ENCODE peak calls at places on chromosomes 16 and 17, in five cellular contexts. W is activated gamma-delta T cell treated with Interleukin-2 at 50 U/mL for 16 hours; J is occipital lobe; Z is activated CD8-positive, alpha-beta memory T cell treated with anti-CD3 and anti-CD28 coated beads for 1 hour; U is NCI-H1092. N is an unnamed sample.

GRCh38 chr17:27793168-27793905 is 7.0 kb downstream of the NOS2 start:
- DNase-seq in W (no peak), J (no peak), Z (no peak), U (no peak), N (peak)

GRCh38 chr16:28821874-28822519 is 802 bp upstream of the ATXN2L start:
- DNase-seq in W (no peak), J (no peak), Z (no peak), U (no peak), N (no peak)

GRCh38 chr16:1929105-1929504 is 10.9 kb upstream of the HS3ST6 start:
- DNase-seq in W (no peak), J (no peak), Z (no peak), U (no peak), N (no peak)

GRCh38 chr17:37359682-37360188 is 16.1 kb upstream of the C17orf78 start:
- DNase-seq in W (no peak), J (peak), Z (no peak), U (no peak), N (no peak)

GRCh38 chr16:89370081-89370511 is 120.3 kb downstream of the ANKRD11 start:
- DNase-seq in W (no peak), J (no peak), Z (no peak), U (no peak), N (no peak)

GRCh38 chr16:4283939-4284338 is 11.1 kb upstream of the TFAP4 start:
- DNase-seq in W (no peak), J (no peak), Z (no peak), U (no peak), N (no peak)

GRCh38 chr17:48074322-48075054 is 26.3 kb downstream of the NFE2L1 start:
- DNase-seq in W (peak), J (no peak), Z (peak), U (peak), N (peak)

GRCh38 chr17:17971431-17972125 is 622 bp downstream of the TOM1L2 start:
- DNase-seq in W (peak), J (peak), Z (no peak), U (no peak), N (peak)

GRCh38 chr16:30657866-30658730 is at the start of gene FBRS:
- DNase-seq in W (peak), J (peak), Z (peak), U (peak), N (peak)

GRCh38 chr16:69930117-69930776 is 20.9 kb upstream of the CLEC18A start:
- DNase-seq in W (peak), J (no peak), Z (peak), U (peak), N (peak)

GRCh38 chr17:28538296-28538895 is 14.0 kb downstream of the UNC119 start:
- DNase-seq in W (no peak), J (no peak), Z (no peak), U (no peak), N (no peak)

GRCh38 chr17:79285973-79286372 is 211.3 kb downstream of the ENGASE start:
- DNase-seq in W (no peak), J (no peak), Z (no peak), U (no peak), N (no peak)

GRCh38 chr17:63701477-63702222 is 1.7 kb upstream of the LIMD2 start:
- DNase-seq in W (peak), J (no peak), Z (no peak), U (no peak), N (peak)

GRCh38 chr16:30721606-30722005 is 22.6 kb downstream of the SRCAP start:
- DNase-seq in W (no peak), J (no peak), Z (no peak), U (no peak), N (no peak)

GRCh38 chr16:55567382-55567781 is 898 bp downstream of the CAPNS2 start:
- DNase-seq in W (no peak), J (no peak), Z (no peak), U (no peak), N (no peak)

GRCh38 chr17:46772879-46773620 is 45.4 kb downstream of the WNT3 start:
- DNase-seq in W (no peak), J (no peak), Z (no peak), U (no peak), N (no peak)

GRCh38 chr17:65553646-65554567 is 7.5 kb downstream of the AXIN2 start:
- DNase-seq in W (no peak), J (no peak), Z (no peak), U (no peak), N (no peak)